ENCODE peak calls at places on chromosomes 1 and 21, in four cellular contexts. T, D, M and Z are unnamed samples.

GRCh38 chr1:230611128-230611914 is 31.0 kb upstream of the COG2 start:
- DNase-seq in T (no peak), D (no peak), M (no peak), Z (no peak)

GRCh38 chr1:224882264-224882663 is 47.2 kb upstream of the DNAH14 start:
- DNase-seq in T (no peak), D (no peak), M (no peak), Z (no peak)

GRCh38 chr1:1629430-1630190 is 2.4 kb upstream of the MMP23B start:
- DNase-seq in T (peak; percentile 21), D (no peak), M (no peak), Z (peak; percentile 87)

GRCh38 chr1:110055493-110056283 is 14.8 kb downstream of the ALX3 start:
- DNase-seq in T (no peak), D (peak; percentile 66), M (no peak), Z (no peak)

GRCh38 chr1:244833734-244834595 is 1.5 kb upstream of the COX20 start:
- DNase-seq in T (peak; percentile 64), D (peak; percentile 84), M (no peak), Z (peak; percentile 84)

GRCh38 chr1:67747667-67748066 is 62.7 kb downstream of the GADD45A start:
- DNase-seq in T (no peak), D (peak; percentile 93), M (no peak), Z (no peak)

GRCh38 chr1:54926955-54927354 is 40.0 kb upstream of the DHCR24 start:
- DNase-seq in T (no peak), D (no peak), M (no peak), Z (no peak)

GRCh38 chr1:31447210-31447609 is 34.2 kb downstream of the SERINC2 start:
- DNase-seq in T (no peak), D (no peak), M (no peak), Z (no peak)

GRCh38 chr1:156281281-156282142 is 1.1 kb downstream of the SMG5 start:
- DNase-seq in T (peak; percentile 67), D (peak; percentile 57), M (no peak), Z (no peak)

GRCh38 chr1:160644399-160644798 is 2.4 kb downstream of the SLAMF1 start:
- DNase-seq in T (no peak), D (no peak), M (no peak), Z (no peak)

GRCh38 chr1:40270152-40270834 is 12.3 kb downstream of the ZMPSTE24 start:
- DNase-seq in T (no peak), D (peak; percentile 54), M (no peak), Z (no peak)

GRCh38 chr1:17075470-17076255 is 21.8 kb upstream of the SDHB start:
- DNase-seq in T (peak; percentile 82), D (no peak), M (no peak), Z (no peak)

GRCh38 chr1:203046984-203047630 is 20.8 kb downstream of the PPFIA4 start:
- DNase-seq in T (no peak), D (peak; percentile 86), M (no peak), Z (peak; percentile 49)

GRCh38 chr1:160053548-160054365 is 16.2 kb downstream of the KCNJ10 start:
- DNase-seq in T (no peak), D (no peak), M (no peak), Z (no peak)

GRCh38 chr1:186454996-186455395 is 5.9 kb downstream of the PDC start:
- DNase-seq in T (no peak), D (no peak), M (no peak), Z (no peak)

GRCh38 chr1:160122978-160123495 is 7.5 kb downstream of the ATP1A2 start:
- DNase-seq in T (no peak), D (no peak), M (no peak), Z (peak; percentile 51)

GRCh38 chr1:62406576-62406975 is 30.3 kb upstream of the USP1 start:
- DNase-seq in T (no peak), D (no peak), M (no peak), Z (no peak)

GRCh38 chr21:36918291-36918690 is 48.2 kb downstream of the HLCS start:
- DNase-seq in T (no peak), D (no peak), M (no peak), Z (no peak)

GRCh38 chr1:229105109-229105508 is 165.8 kb upstream of the RAB4A start:
- DNase-seq in T (no peak), D (no peak), M (no peak), Z (no peak)

GRCh38 chr1:232524056-232524455 is 105.9 kb downstream of the SIPA1L2 start:
- DNase-seq in T (no peak), D (peak; percentile 60), M (no peak), Z (no peak)

GRCh38 chr21:40686526-40686925 is 160.4 kb downstream of the DSCAM start:
- DNase-seq in T (no peak), D (no peak), M (no peak), Z (no peak)

GRCh38 chr21:28357743-28358142 is 634.9 kb downstream of the LTN1 start:
- DNase-seq in T (no peak), D (no peak), M (no peak), Z (no peak)

GRCh38 chr1:35115459-35116383 is 36.5 kb downstream of the ZMYM1 start:
- DNase-seq in T (no peak), D (peak; percentile 10), M (no peak), Z (no peak)

GRCh38 chr1:150674881-150675280 is 22.1 kb downstream of the GOLPH3L start:
- DNase-seq in T (no peak), D (no peak), M (no peak), Z (no peak)

GRCh38 chr1:248404024-248404423 is 1.2 kb downstream of the OR2T1 start:
- DNase-seq in T (peak; percentile 86), D (peak; percentile 1), M (peak; percentile 76), Z (no peak)

GRCh38 chr1:23696335-23696989 is 4.9 kb downstream of the RPL11 start:
- DNase-seq in T (peak; percentile 35), D (no peak), M (no peak), Z (no peak)

GRCh38 chr1:25809929-25810328 is 9.8 kb upstream of the MTFR1L start:
- DNase-seq in T (no peak), D (no peak), M (no peak), Z (peak; percentile 69)

GRCh38 chr1:35931424-35932157 is 686 bp downstream of the AGO3 start:
- DNase-seq in T (no peak), D (peak; percentile 8), M (no peak), Z (no peak)

GRCh38 chr1:244286341-244286740 is 165.4 kb downstream of the ADSS2 start:
- DNase-seq in T (no peak), D (no peak), M (no peak), Z (no peak)

GRCh38 chr1:30715216-30715615 is 8.2 kb downstream of the MATN1 start:
- DNase-seq in T (peak; percentile 62), D (no peak), M (no peak), Z (no peak)

GRCh38 chr1:27149084-27149483 is 5.8 kb downstream of the SLC9A1 start:
- DNase-seq in T (no peak), D (no peak), M (no peak), Z (peak; percentile 35)

GRCh38 chr1:27150183-27150582 is 4.7 kb downstream of the SLC9A1 start:
- DNase-seq in T (no peak), D (no peak), M (no peak), Z (peak; percentile 8)

GRCh38 chr1:27149714-27150113 is 5.2 kb downstream of the SLC9A1 start:
- DNase-seq in T (no peak), D (no peak), M (no peak), Z (no peak)

GRCh38 chr1:27147842-27148518 is 6.9 kb downstream of the SLC9A1 start:
- DNase-seq in T (no peak), D (no peak), M (no peak), Z (no peak)

DNA sequence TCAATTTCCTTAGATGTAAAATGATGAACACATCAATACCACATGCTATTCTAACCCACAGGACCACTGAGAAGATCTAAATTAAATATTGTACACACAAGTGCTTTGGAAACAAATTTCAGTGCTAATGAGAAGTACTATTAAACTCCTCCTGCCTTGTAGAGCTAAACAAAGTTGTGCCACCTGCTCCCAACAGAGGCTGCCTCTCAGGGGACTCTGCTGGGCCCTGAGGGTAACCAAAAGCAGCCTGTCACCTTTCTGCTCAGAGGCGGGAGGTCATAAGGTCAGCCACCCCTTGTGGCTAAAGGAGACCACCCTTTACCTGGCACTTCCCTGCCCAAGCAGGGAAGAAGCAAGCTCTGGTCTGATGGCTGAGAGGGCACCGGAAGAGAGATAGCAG is 6.3 kb downstream of the SLC9A1 start:
- DNase-seq in T (no peak), D (no peak), M (no peak), Z (peak; percentile 30)
- H3K4me3 ChIP-seq in T (no peak overlapping the region), D (no peak overlapping the region), M (no peak overlapping the region), Z (no peak overlapping the region)

GRCh38 chr1:223711838-223712183 is 528 bp upstream of the CAPN2 start:
- DNase-seq in T (no peak), D (no peak), M (no peak), Z (peak; percentile 36)

GRCh38 chr1:223710179-223711133 is 1.9 kb upstream of the CAPN2 start:
- DNase-seq in T (no peak), D (no peak), M (no peak), Z (no peak)

GRCh38 chr1:223712184-223712855 is at the start of gene CAPN2:
- DNase-seq in T (peak; percentile 96), D (peak; percentile 85), M (no peak), Z (peak; percentile 95)

GRCh38 chr1:223709598-223709997 is 2.7 kb upstream of the CAPN2 start:
- DNase-seq in T (no peak), D (no peak), M (no peak), Z (no peak)

DNA sequence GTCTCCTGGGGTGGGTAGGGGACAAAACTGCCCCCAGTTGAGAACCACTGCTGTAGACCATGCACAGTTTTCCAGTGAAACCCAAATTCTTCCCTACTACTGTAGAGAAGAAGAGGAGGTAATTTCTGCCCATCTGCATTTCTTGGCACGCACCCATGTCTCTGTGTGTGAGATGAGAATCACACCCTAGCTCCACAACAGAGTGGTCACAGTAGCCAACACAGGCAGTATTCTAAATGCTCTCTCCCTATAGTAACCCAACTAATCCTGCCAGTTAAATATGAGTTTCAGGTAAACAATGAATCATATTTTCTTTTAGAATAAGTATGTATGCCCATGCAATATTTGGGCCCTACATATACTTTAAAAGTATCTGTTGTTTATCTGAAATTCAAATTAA is 1.2 kb upstream of the CAPN2 start:
- DNase-seq in T (no peak), D (peak; percentile 60), M (no peak), Z (no peak)
- H3K9ac ChIP-seq in T (no peak overlapping the region), D (no peak overlapping the region), M (no peak overlapping the region), Z (no peak overlapping the region)

DNA sequence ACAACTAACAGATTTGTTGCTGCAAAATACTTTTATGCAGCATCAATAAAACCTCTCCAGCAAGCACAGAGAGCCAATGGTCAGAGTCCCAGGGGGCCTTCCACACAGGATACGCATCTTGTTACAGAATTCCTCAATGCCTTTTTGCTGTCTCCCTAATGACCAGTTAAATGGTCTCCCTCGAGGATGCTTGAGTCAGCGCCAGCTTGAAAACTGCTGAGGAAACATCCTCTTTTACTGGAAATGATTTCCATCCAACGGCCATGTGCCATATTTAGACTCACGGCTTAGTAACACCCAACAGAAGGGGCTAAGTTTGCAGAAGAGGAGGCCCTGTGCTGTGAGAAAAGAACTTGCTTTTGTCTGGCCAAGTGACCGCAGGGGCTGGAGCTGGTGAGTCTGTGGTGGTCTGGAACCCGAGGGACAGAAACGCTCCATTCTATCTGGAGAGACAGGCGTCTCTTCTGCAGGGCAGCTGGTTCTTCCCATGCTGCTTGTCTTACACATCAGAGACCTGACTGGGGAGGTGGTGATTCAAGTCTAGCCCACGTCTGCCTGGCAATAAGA is 496.4 kb downstream of the SETD4 start:
- DNase-seq in T (no peak), D (peak; percentile 98), M (no peak), Z (peak; percentile 90)
- H3K4me3 ChIP-seq in T (no peak overlapping the region), D (no peak overlapping the region), M (no peak overlapping the region), Z (no peak overlapping the region)

GRCh38 chr1:5769760-5770159 is 222.5 kb downstream of the NPHP4 start:
- DNase-seq in T (no peak), D (no peak), M (no peak), Z (no peak)
- H3K9ac ChIP-seq in T (no peak overlapping the region), D (no peak overlapping the region), M (no peak overlapping the region), Z (no peak overlapping the region)